ENCODE peak calls at places on chromosomes 6 and 20, in seven cellular contexts. A, E, Q, I, F, O and L are unnamed samples.
A peak's percentile ranks its signal among the peaks of the same experiment; 100 is the strongest.

GRCh38 chr20:58458342-58459057 is 56.7 kb downstream of the APCDD1L start:
- DNase-seq in A (no peak), E (no peak), Q (peak; percentile 95), I (no peak), F (peak; percentile 37), O (no peak), L (no peak)

GRCh38 chr20:36162272-36162966 is 7.9 kb downstream of the EPB41L1 start:
- DNase-seq in A (no peak), E (peak; percentile 81), Q (no peak), I (peak; percentile 46), F (no peak), O (peak; percentile 16), L (no peak)

GRCh38 chr6:114342086-114342825 is 567 bp downstream of the HS3ST5 start:
- DNase-seq in A (no peak), E (peak; percentile 73), Q (no peak), I (no peak), F (no peak), O (no peak), L (peak; percentile 54)

GRCh38 chr6:40545954-40546353 is 41.2 kb downstream of the LRFN2 start:
- DNase-seq in A (no peak), E (no peak), Q (no peak), I (no peak), F (no peak), O (no peak), L (no peak)

GRCh38 chr6:125682939-125683338 is 66.5 kb upstream of the HEY2 start:
- DNase-seq in A (no peak), E (no peak), Q (no peak), I (no peak), F (no peak), O (no peak), L (no peak)

GRCh38 chr20:24444531-24445190 is 24.8 kb upstream of the SYNDIG1 start:
- DNase-seq in A (no peak), E (no peak), Q (no peak), I (no peak), F (no peak), O (no peak), L (no peak)

GRCh38 chr6:32148722-32149576 is 2.8 kb downstream of the PRRT1 start:
- DNase-seq in A (no peak), E (peak; percentile 65), Q (no peak), I (peak; percentile 47), F (no peak), O (no peak), L (no peak)

GRCh38 chr6:118876201-118876600 is 17.8 kb upstream of the ASF1A start:
- DNase-seq in A (no peak), E (no peak), Q (no peak), I (no peak), F (peak; percentile 39), O (no peak), L (no peak)

GRCh38 chr6:32718879-32719278 is 22.3 kb upstream of the HLA-DQA2 start:
- DNase-seq in A (no peak), E (no peak), Q (peak; percentile 58), I (no peak), F (no peak), O (no peak), L (no peak)

GRCh38 chr20:62142252-62143117 is 709 bp downstream of the PSMA7 start:
- DNase-seq in A (no peak), E (peak; percentile 71), Q (peak; percentile 19), I (no peak), F (no peak), O (no peak), L (peak; percentile 24)

GRCh38 chr6:131062245-131063027 is 609 bp downstream of the EPB41L2 start:
- DNase-seq in A (no peak), E (no peak), Q (peak; percentile 28), I (peak; percentile 29), F (no peak), O (no peak), L (no peak)

GRCh38 chr6:161232001-161232400 is 41.9 kb downstream of the AGPAT4 start:
- DNase-seq in A (no peak), E (no peak), Q (no peak), I (no peak), F (no peak), O (no peak), L (no peak)

GRCh38 chr20:63080811-63081210 is 74.0 kb upstream of the BHLHE23 start:
- DNase-seq in A (no peak), E (no peak), Q (no peak), I (no peak), F (no peak), O (no peak), L (no peak)

GRCh38 chr6:35733633-35734032 is 3.2 kb upstream of the ARMC12 start:
- DNase-seq in A (no peak), E (no peak), Q (no peak), I (no peak), F (no peak), O (no peak), L (no peak)

GRCh38 chr6:158660331-158660730 is 10.5 kb downstream of the SYTL3 start:
- DNase-seq in A (no peak), E (peak; percentile 55), Q (peak; percentile 59), I (peak; percentile 60), F (peak; percentile 32), O (peak; percentile 18), L (peak; percentile 47)

GRCh38 chr6:160510199-160510598 is 153.9 kb downstream of the LPA start:
- DNase-seq in A (no peak), E (no peak), Q (no peak), I (peak; percentile 40), F (peak; percentile 83), O (peak; percentile 20), L (peak; percentile 59)

GRCh38 chr6:133645000-133645619 is 243.8 kb upstream of the TCF21 start:
- DNase-seq in A (no peak), E (no peak), Q (no peak), I (no peak), F (peak; percentile 63), O (peak; percentile 80), L (peak; percentile 54)

DNA sequence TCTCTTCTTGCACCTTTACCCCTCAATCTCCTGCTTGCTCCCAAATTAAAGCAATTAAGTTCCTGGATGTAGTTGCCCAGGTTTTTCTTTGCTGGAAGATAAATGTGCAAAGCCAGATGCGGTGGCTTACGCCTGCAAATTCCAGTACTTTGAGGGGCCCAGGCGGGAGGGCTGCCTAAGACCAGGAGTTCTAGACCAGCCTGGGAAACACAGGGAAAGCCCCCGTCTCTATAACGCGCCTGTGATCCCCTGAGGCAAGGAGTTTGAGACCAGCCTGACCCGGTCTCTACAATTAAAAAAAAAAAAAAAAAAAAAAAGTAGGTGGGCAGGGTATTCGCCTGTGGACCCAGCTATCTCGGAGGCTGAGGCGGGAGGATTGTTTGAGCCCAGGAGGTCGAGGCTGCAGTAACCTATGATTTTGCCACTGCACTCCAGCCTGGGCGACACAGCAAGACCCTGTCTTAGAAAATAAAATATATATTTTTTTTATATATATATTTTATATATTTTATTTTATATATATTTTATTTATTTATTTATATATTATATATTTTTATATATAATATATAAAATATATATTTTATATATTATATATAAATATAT is 461 bp upstream of the DCDC2 start:
- DNase-seq in A (no peak), E (no peak), Q (no peak), I (no peak), F (no peak), O (no peak), L (no peak)
- H3K4me3 ChIP-seq in A (peak overlapping the region; percentile 36), E (no peak overlapping the region), Q (no peak overlapping the region), I (no peak overlapping the region), F (no peak overlapping the region), O (no peak overlapping the region), L (no peak overlapping the region)

GRCh38 chr20:3901028-3901746 is 12.0 kb downstream of the PANK2 start:
- DNase-seq in A (no peak), E (no peak), Q (no peak), I (no peak), F (no peak), O (no peak), L (peak; percentile 29)
- H3K4me3 ChIP-seq in A (peak overlapping the region; percentile 17), E (no peak overlapping the region), Q (no peak overlapping the region), I (no peak overlapping the region), F (no peak overlapping the region), O (peak overlapping the region; percentile 35), L (no peak overlapping the region)

DNA sequence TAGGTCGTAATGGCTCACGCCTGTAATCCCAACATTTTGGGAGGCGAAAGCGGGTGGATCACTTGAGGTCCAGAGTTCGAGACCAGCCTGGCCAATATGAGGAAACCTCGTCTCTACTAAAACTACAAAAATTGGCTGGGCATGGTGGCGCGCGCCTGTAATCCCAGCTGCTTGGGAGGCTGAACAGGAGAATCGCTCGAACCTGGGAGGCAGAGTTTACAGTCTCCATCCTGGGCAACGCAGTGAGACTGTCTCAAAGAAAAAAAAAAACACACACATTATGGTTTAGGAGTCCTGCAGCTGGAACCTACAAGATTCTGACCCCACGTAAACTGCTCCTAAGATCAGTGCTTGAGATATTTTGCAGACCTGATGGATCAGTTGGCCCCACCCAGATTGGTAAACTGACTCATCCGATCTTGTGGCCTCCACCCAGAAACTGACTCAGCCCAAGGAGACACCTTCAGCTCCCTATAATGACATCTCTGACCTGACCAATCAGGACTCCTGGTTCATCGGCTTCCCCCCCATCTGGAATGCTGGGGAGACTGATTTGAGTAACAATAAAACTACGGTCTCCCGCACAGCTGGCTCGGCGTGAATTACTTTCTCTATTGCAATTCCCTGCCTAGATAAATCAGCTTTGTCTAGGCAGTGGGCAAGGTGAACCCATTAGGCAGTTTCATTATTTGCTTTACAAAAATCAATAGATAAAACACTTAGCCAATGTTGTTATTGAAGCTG is 96.2 kb upstream of the BTN3A2 start:
- DNase-seq in A (no peak), E (no peak), Q (peak; percentile 59), I (peak; percentile 69), F (peak; percentile 70), O (no peak), L (peak; percentile 77)
- H3K4me3 ChIP-seq in A (no peak overlapping the region), E (peak overlapping the region; percentile 4), Q (no peak overlapping the region), I (no peak overlapping the region), F (no peak overlapping the region), O (no peak overlapping the region), L (peak overlapping the region; percentile 3)

GRCh38 chr6:34179106-34179720 is 33.3 kb upstream of the GRM4 start:
- DNase-seq in A (no peak), E (no peak), Q (no peak), I (no peak), F (no peak), O (no peak), L (no peak)

GRCh38 chr6:34182751-34183531 is 37.1 kb upstream of the GRM4 start:
- DNase-seq in A (no peak), E (no peak), Q (peak; percentile 84), I (peak; percentile 50), F (peak; percentile 10), O (peak; percentile 16), L (no peak)

GRCh38 chr6:34177181-34177591 is 31.3 kb upstream of the GRM4 start:
- DNase-seq in A (no peak), E (peak; percentile 53), Q (no peak), I (no peak), F (no peak), O (no peak), L (no peak)

GRCh38 chr6:34178361-34179105 is 32.6 kb upstream of the GRM4 start:
- DNase-seq in A (no peak), E (no peak), Q (no peak), I (no peak), F (no peak), O (no peak), L (no peak)

DNA sequence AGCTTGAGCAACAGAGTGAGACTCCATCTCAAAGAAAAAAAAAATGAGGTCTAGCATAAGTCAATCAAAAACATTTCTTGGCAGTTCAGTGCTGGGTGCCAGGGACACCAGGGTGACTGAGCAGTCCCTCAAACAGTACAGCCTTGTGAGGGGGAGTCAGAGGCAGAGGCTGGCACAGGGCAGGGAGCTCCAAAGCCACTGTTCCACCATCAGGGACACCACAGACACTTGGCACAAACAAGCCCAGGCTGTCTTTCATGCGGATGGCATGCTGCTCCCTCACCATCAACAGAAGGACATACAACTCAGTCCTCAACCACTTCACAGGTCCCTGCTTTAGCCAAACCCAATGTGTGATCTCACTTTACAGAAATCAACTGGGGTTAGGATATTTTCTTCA is 36.0 kb upstream of the GRM4 start:
- DNase-seq in A (no peak), E (no peak), Q (no peak), I (no peak), F (no peak), O (no peak), L (no peak)
- H3K4me3 ChIP-seq in A (no peak overlapping the region), E (no peak overlapping the region), Q (no peak overlapping the region), I (no peak overlapping the region), F (no peak overlapping the region), O (no peak overlapping the region), L (no peak overlapping the region)